ENCODE peak calls at places on chromosomes 6 and 20, in nine cellular contexts. A is foreskin keratinocyte; U is ovary; M is AG04450; K is MM.1S; N is left ventricle myocardium inferior; P is CD8-positive, alpha-beta T cell; J is nephron progenitor cell; W is mesothelial cell of epicardium. C is an unnamed sample.

GRCh38 chr6:20404641-20405032 is 3.0 kb downstream of the E2F3 start:
- DNase-seq in A (peak), U (no peak), M (no peak), K (peak), N (no peak), P (peak), J (peak), W (peak), C (no peak)

GRCh38 chr6:90072961-90073464 is 178.7 kb downstream of the GJA10 start:
- DNase-seq in A (no peak), U (no peak), M (no peak), K (no peak), N (no peak), P (no peak), J (no peak), W (no peak), C (no peak)

GRCh38 chr20:47125553-47126373 is 230.7 kb downstream of the ZMYND8 start:
- DNase-seq in A (peak), U (no peak), M (no peak), K (no peak), N (peak), P (no peak), J (no peak), W (no peak), C (no peak)

GRCh38 chr20:39468703-39469102 is 506.6 kb downstream of the DHX35 start:
- DNase-seq in A (no peak), U (no peak), M (no peak), K (no peak), N (no peak), P (no peak), J (no peak), W (no peak), C (no peak)

GRCh38 chr6:25774120-25774730 is 19.7 kb downstream of the SLC17A4 start:
- DNase-seq in A (no peak), U (no peak), M (no peak), K (no peak), N (no peak), P (no peak), J (no peak), W (no peak), C (no peak)

GRCh38 chr6:99219788-99220187 is 129.7 kb downstream of the FAXC start:
- DNase-seq in A (no peak), U (no peak), M (no peak), K (no peak), N (no peak), P (no peak), J (peak), W (no peak), C (no peak)

GRCh38 chr6:123803456-123803861 is 206 bp upstream of the NKAIN2 start:
- DNase-seq in A (no peak), U (no peak), M (no peak), K (peak), N (no peak), P (no peak), J (no peak), W (no peak), C (no peak)

GRCh38 chr6:85464260-85464644 is 14.4 kb downstream of the NT5E start:
- DNase-seq in A (peak), U (no peak), M (peak), K (no peak), N (no peak), P (no peak), J (no peak), W (no peak), C (peak)

GRCh38 chr20:34709836-34710567 is 5.9 kb downstream of the TP53INP2 start:
- DNase-seq in A (no peak), U (peak), M (no peak), K (peak), N (peak), P (no peak), J (peak), W (peak), C (no peak)

GRCh38 chr6:62652692-62653328 is 366.8 kb upstream of the KHDRBS2 start:
- DNase-seq in A (no peak), U (no peak), M (no peak), K (no peak), N (no peak), P (no peak), J (no peak), W (no peak), C (no peak)

GRCh38 chr20:59084041-59084841 is 41.7 kb upstream of the PRELID3B start:
- DNase-seq in A (no peak), U (no peak), M (no peak), K (no peak), N (peak), P (no peak), J (no peak), W (no peak), C (no peak)

GRCh38 chr20:59081036-59081435 is 38.5 kb upstream of the PRELID3B start:
- DNase-seq in A (no peak), U (no peak), M (no peak), K (no peak), N (no peak), P (no peak), J (no peak), W (no peak), C (no peak)

GRCh38 chr20:59078231-59078630 is 35.6 kb upstream of the PRELID3B start:
- DNase-seq in A (peak), U (no peak), M (no peak), K (no peak), N (no peak), P (no peak), J (no peak), W (no peak), C (no peak)

GRCh38 chr20:59082981-59083380 is 40.4 kb upstream of the PRELID3B start:
- DNase-seq in A (peak), U (no peak), M (no peak), K (no peak), N (no peak), P (no peak), J (no peak), W (no peak), C (peak)

DNA sequence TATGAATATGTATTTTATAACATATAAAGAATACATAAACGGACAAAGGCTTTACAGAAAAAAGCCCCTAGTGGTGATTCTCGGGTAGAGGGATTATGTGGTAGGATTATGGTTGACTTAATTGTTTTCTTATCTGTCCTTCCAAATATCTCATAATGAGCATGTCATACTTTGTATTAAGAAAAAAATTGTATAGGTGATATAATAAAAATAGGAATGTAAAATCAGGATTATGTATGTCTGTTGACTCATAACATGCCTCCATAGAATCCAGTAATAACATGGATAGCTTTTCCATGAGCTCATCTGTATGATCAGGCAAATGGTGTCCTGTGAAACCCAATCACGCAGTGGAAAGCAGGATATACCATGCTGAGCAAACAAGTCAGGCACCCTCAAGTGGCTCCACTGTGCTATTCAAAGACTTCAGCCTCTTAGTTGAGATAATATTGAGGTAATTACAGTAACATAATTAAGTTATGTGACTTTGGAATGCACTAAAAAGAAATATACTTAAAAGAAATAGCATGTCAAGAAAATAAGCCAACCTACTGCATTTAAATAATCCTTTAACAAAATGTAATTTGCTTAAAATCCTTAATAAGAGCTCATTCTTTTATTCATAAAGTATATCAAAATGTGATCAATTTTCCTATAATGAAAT is 39.6 kb upstream of the PRELID3B start:
- DNase-seq in A (peak), U (no peak), M (no peak), K (no peak), N (no peak), P (no peak), J (no peak), W (no peak), C (peak)
- TF ChIP-seq CTCF in A (peak), U (no peak), M (peak), K (no peak), N (peak), P (peak), J (peak), W (peak), C (no peak)

DNA sequence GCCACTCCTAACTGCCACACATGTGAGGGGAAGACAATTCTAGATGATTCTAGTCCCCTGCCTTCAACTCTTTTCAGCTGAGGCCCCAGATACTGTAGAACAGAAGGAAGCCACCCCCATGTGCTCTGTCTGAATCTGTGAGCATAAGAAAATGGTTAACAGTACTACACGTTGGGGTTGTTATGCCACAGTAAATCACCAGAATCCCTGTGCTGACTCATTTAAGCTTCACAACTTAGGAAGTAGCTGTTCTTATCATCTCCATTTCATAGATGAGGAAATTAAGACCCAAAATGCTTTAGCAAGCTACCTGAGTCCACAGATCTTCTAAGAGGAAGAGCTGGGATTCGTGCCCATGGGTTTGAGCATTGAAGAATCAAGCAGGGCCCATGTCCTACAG is 27.4 kb upstream of the SCRT2 start:
- DNase-seq in A (no peak), U (no peak), M (no peak), K (no peak), N (no peak), P (no peak), J (no peak), W (no peak), C (no peak)
- TF ChIP-seq CTCF in A (no peak), U (no peak), M (no peak), K (no peak), N (no peak), P (no peak), J (no peak), W (no peak), C (no peak)

DNA sequence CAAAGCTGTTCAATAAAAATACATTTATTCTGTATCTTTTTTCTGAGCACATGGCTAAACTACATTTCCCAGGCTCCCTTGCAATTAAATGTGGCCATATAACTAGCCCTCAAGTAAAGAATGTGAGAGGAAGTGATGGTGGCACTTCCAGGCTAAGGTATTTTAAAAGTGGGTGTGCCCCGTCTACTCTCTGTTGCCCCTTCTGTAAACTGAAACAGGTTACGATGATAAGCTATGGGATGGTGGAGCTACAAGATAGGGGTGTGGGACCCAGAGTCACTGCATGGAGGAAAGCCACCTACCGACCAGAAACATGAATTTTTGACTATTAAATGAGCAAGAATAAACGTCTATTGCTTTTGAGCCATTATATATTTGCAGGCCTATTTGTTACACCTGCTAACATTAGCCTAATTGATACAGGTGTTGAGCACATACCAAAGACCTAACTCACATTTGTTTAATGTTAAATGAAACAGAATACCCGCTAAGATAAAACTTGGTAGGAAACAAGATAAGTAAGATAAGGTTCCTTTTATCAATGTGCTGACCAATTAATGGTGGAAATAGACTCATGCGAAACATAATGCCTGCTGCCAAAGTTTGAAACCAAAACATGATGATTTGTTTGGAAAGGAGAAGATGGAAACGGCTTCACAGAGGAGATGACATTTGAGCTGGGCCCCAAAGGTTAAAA is 3.0 kb downstream of the FYN start:
- DNase-seq in A (no peak), U (no peak), M (no peak), K (no peak), N (no peak), P (no peak), J (no peak), W (no peak), C (no peak)
- TF ChIP-seq CTCF in A (no peak), U (no peak), M (no peak), K (no peak), N (no peak), P (peak), J (no peak), W (no peak), C (no peak)

DNA sequence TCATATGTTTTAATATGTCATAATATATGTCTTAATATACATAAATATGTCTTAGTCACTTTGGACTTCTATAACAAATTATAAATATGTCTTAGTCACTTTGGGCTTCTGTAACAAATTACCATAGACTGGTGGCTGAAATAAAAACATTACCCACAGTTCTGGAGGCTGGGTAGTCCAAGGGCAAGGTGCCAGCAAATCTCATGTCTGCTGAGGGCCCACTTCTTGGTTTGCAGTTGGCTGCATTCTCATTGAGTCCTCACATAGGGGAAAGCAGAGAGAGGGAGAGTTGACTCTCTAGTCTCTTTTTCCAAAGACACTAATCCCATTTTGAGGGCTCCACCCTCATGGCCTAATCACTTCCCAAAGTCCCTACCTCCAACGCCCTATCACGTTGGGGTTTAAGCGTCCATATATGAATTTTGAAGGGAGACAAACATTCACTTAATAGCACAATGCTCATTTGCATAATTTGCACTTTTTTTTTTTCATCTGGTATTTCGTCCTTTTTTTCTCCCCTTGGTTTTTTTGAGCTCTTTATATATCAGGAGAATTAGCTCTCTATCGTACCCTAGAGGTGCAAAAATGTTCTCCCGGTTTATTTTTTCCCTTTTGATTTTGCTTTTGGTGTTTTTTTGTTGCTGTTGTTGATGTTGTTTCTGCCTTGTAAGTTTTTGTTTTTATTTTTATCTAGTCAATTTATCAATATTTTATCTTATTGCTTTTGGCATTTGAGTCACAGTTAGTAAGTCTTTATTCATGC is 266.4 kb downstream of the PLCB1 start:
- DNase-seq in A (no peak), U (no peak), M (no peak), K (no peak), N (no peak), P (no peak), J (no peak), W (no peak), C (no peak)
- TF ChIP-seq CTCF in A (no peak), U (no peak), M (no peak), K (no peak), N (no peak), P (no peak), J (no peak), W (no peak), C (no peak)

GRCh38 chr6:143536461-143536865 is 24.9 kb upstream of the FUCA2 start:
- DNase-seq in A (no peak), U (peak), M (no peak), K (peak), N (peak), P (no peak), J (peak), W (peak), C (no peak)
- TF ChIP-seq CTCF in A (peak), U (no peak), M (no peak), K (no peak), N (no peak), P (no peak), J (no peak), W (no peak), C (no peak)

GRCh38 chr6:169564453-169565240 is 137.2 kb downstream of the WDR27 start:
- DNase-seq in A (no peak), U (no peak), M (no peak), K (no peak), N (no peak), P (no peak), J (no peak), W (no peak), C (no peak)
- TF ChIP-seq CTCF in A (peak), U (no peak), M (no peak), K (no peak), N (no peak), P (no peak), J (no peak), W (no peak), C (no peak)

GRCh38 chr6:31874084-31874670 is 4.6 kb downstream of the SLC44A4 start:
- DNase-seq in A (no peak), U (no peak), M (no peak), K (no peak), N (no peak), P (no peak), J (no peak), W (no peak), C (no peak)

GRCh38 chr6:31865205-31866118 is 2.8 kb upstream of the NEU1 start:
- DNase-seq in A (no peak), U (no peak), M (no peak), K (no peak), N (no peak), P (no peak), J (no peak), W (no peak), C (no peak)

GRCh38 chr6:31871068-31871659 is 7.6 kb downstream of the SLC44A4 start:
- DNase-seq in A (no peak), U (no peak), M (peak), K (no peak), N (no peak), P (no peak), J (no peak), W (no peak), C (no peak)

GRCh38 chr6:31874836-31875572 is 3.8 kb downstream of the SLC44A4 start:
- DNase-seq in A (no peak), U (no peak), M (no peak), K (no peak), N (no peak), P (no peak), J (no peak), W (no peak), C (peak)

GRCh38 chr6:31870385-31870921 is 7.8 kb upstream of the NEU1 start:
- DNase-seq in A (no peak), U (no peak), M (no peak), K (no peak), N (no peak), P (no peak), J (no peak), W (no peak), C (no peak)
- TF ChIP-seq CTCF in A (peak), U (no peak), M (no peak), K (peak), N (no peak), P (no peak), J (no peak), W (no peak), C (no peak)

GRCh38 chr6:28810655-28811053 is 113.1 kb downstream of the TRIM27 start:
- DNase-seq in A (no peak), U (no peak), M (no peak), K (no peak), N (no peak), P (no peak), J (no peak), W (no peak), C (no peak)

GRCh38 chr6:28807682-28808280 is 116.0 kb downstream of the TRIM27 start:
- DNase-seq in A (peak), U (no peak), M (no peak), K (no peak), N (no peak), P (no peak), J (peak), W (no peak), C (no peak)

GRCh38 chr6:28811873-28812272 is 111.9 kb downstream of the TRIM27 start:
- DNase-seq in A (no peak), U (no peak), M (no peak), K (no peak), N (no peak), P (no peak), J (no peak), W (no peak), C (no peak)

GRCh38 chr6:28808383-28808782 is 115.4 kb downstream of the TRIM27 start:
- DNase-seq in A (no peak), U (no peak), M (no peak), K (no peak), N (no peak), P (no peak), J (no peak), W (no peak), C (no peak)

DNA sequence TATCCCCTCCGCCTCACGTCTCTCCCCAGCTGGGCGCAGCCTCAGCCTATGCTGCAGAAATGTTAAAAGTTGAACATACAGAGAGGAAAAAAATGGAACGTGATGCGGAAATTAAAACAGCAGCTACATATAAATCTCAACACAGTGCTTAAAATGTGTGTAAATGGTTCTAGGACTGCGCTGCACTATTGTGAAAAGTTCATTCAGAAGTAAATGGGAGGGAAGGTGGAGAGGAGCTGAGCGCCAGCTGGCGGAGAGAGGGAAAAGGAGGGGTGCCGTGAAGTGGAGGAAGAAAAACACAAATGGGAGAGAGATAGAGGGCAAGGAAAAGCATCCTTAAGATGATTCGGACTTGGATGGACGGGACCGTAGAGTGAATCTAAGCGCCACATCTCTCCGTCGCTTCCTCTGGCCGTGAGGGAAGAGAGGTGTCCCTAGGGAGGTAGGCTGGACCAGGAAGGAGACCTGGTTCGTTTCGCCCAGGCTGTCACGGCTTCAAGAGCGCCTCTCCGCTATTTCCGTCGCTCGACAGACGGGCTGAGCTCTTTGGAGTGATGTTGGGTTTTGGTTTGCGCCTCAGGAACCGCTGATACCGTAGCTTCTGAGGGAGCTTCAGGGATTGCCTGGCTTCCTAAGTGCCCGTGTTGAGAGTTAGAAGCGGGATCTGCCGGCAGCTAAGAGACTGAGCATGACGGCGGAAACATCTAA is 113.7 kb downstream of the TRIM27 start:
- DNase-seq in A (no peak), U (no peak), M (no peak), K (no peak), N (no peak), P (no peak), J (peak), W (no peak), C (no peak)
- TF ChIP-seq CTCF in A (peak), U (no peak), M (no peak), K (no peak), N (no peak), P (no peak), J (no peak), W (no peak), C (no peak)

GRCh38 chr6:12271997-12272396 is 18.2 kb upstream of the EDN1 start:
- DNase-seq in A (no peak), U (no peak), M (no peak), K (no peak), N (no peak), P (no peak), J (no peak), W (no peak), C (no peak)
- TF ChIP-seq CTCF in A (no peak), U (no peak), M (no peak), K (no peak), N (no peak), P (no peak), J (no peak), W (no peak), C (no peak)

GRCh38 chr6:33279971-33280511 is 3.1 kb downstream of the B3GALT4 start:
- DNase-seq in A (peak), U (no peak), M (no peak), K (no peak), N (no peak), P (no peak), J (peak), W (no peak), C (no peak)
- TF ChIP-seq CTCF in A (peak), U (no peak), M (peak), K (peak), N (peak), P (no peak), J (peak), W (peak), C (peak)

C was measured in AG04449.